ENCODE peak calls at places on chromosome 17, in six cellular contexts. M, D, R, V, N and G are unnamed samples.
A peak's percentile ranks its signal among the peaks of the same experiment; 100 is the strongest.

GRCh38 chr17:31269597-31269996 is 27.4 kb downstream of the OMG start:
- DNase-seq in M (no peak), D (no peak), R (no peak), V (no peak), N (no peak), G (no peak)

GRCh38 chr17:28916302-28916934 is 13.5 kb upstream of the DHRS13 start:
- DNase-seq in M (peak; percentile 42), D (no peak), R (no peak), V (peak; percentile 90), N (no peak), G (no peak)

GRCh38 chr17:39223907-39224777 is 1.6 kb downstream of the STAC2 start:
- DNase-seq in M (no peak), D (no peak), R (no peak), V (no peak), N (no peak), G (no peak)

GRCh38 chr17:69159418-69159817 is 17.7 kb upstream of the ABCA6 start:
- DNase-seq in M (no peak), D (no peak), R (no peak), V (no peak), N (no peak), G (no peak)

GRCh38 chr17:19513897-19514488 is 19.7 kb upstream of the SLC47A1 start:
- DNase-seq in M (peak; percentile 70), D (peak; percentile 59), R (peak; percentile 58), V (peak; percentile 94), N (peak; percentile 55), G (no peak)

GRCh38 chr17:77496401-77496801 is 355.6 kb downstream of the SEC14L1 start:
- DNase-seq in M (no peak), D (no peak), R (no peak), V (peak; percentile 12), N (no peak), G (no peak)

GRCh38 chr17:36592316-36592710 is 634 bp downstream of the DHRS11 start:
- DNase-seq in M (peak; percentile 36), D (no peak), R (no peak), V (peak; percentile 78), N (no peak), G (no peak)

GRCh38 chr17:61393550-61393903 is 6.1 kb upstream of the TBX2 start:
- DNase-seq in M (peak; percentile 29), D (no peak), R (no peak), V (peak; percentile 70), N (no peak), G (no peak)

GRCh38 chr17:81524865-81525159 is 3.4 kb upstream of the FSCN2 start:
- DNase-seq in M (no peak), D (no peak), R (no peak), V (peak; percentile 22), N (no peak), G (no peak)

GRCh38 chr17:16442594-16443389 is 27.4 kb downstream of the TRPV2 start:
- DNase-seq in M (no peak), D (no peak), R (no peak), V (no peak), N (no peak), G (no peak)

GRCh38 chr17:40346061-40346767 is 18.3 kb downstream of the GJD3 start:
- DNase-seq in M (no peak), D (no peak), R (no peak), V (no peak), N (no peak), G (no peak)

GRCh38 chr17:1574697-1575471 is 12.3 kb upstream of the PITPNA start:
- DNase-seq in M (no peak), D (no peak), R (no peak), V (no peak), N (no peak), G (no peak)

GRCh38 chr17:53058031-53058430 is 764.7 kb upstream of the KIF2B start:
- DNase-seq in M (no peak), D (no peak), R (no peak), V (no peak), N (no peak), G (no peak)

GRCh38 chr17:61650749-61651148 is 59.7 kb upstream of the NACA2 start:
- DNase-seq in M (no peak), D (no peak), R (no peak), V (no peak), N (no peak), G (no peak)

GRCh38 chr17:61410555-61411089 is 11.0 kb downstream of the TBX2 start:
- DNase-seq in M (peak; percentile 86), D (no peak), R (peak; percentile 74), V (peak; percentile 94), N (peak; percentile 60), G (no peak)

GRCh38 chr17:7988750-7989178 is 13.7 kb upstream of the GUCY2D start:
- DNase-seq in M (peak; percentile 51), D (peak; percentile 75), R (no peak), V (no peak), N (no peak), G (peak; percentile 49)

GRCh38 chr17:50596191-50597037 is 35.9 kb downstream of the CACNA1G start:
- DNase-seq in M (no peak), D (no peak), R (no peak), V (no peak), N (no peak), G (no peak)

GRCh38 chr17:42833771-42834422 is 700 bp downstream of the PSME3 start:
- DNase-seq in M (no peak), D (no peak), R (no peak), V (no peak), N (no peak), G (no peak)

GRCh38 chr17:31321481-31321880 is at the start of gene EVI2A:
- DNase-seq in M (peak; percentile 70), D (no peak), R (peak; percentile 54), V (peak; percentile 88), N (peak; percentile 62), G (peak; percentile 33)

GRCh38 chr17:75271233-75271954 is 363 bp upstream of the MIF4GD start:
- DNase-seq in M (peak; percentile 91), D (peak; percentile 58), R (peak; percentile 93), V (peak; percentile 97), N (peak; percentile 76), G (peak; percentile 91)

GRCh38 chr17:29597361-29598172 is 4.6 kb downstream of the ANKRD13B start:
- DNase-seq in M (no peak), D (no peak), R (no peak), V (peak; percentile 72), N (no peak), G (no peak)

GRCh38 chr17:68351395-68351794 is 60.1 kb downstream of the ARSG start:
- DNase-seq in M (no peak), D (no peak), R (no peak), V (no peak), N (no peak), G (no peak)

GRCh38 chr17:21017256-21017655 is 25.6 kb downstream of the USP22 start:
- DNase-seq in M (no peak), D (no peak), R (no peak), V (peak; percentile 86), N (no peak), G (no peak)

GRCh38 chr17:75707096-75707720 is 14.1 kb upstream of the ITGB4 start:
- DNase-seq in M (no peak), D (no peak), R (no peak), V (no peak), N (no peak), G (no peak)

GRCh38 chr17:31674717-31675349 is 184.2 kb downstream of the COPRS start:
- DNase-seq in M (no peak), D (no peak), R (no peak), V (peak; percentile 12), N (no peak), G (no peak)

GRCh38 chr17:14303343-14304221 is 2.7 kb downstream of the HS3ST3B1 start:
- DNase-seq in M (no peak), D (no peak), R (no peak), V (no peak), N (no peak), G (no peak)

GRCh38 chr17:76141212-76142043 is at the start of gene FOXJ1:
- DNase-seq in M (peak; percentile 91), D (peak; percentile 84), R (peak; percentile 94), V (peak; percentile 99), N (peak; percentile 85), G (peak; percentile 95)

GRCh38 chr17:7435676-7436555 is 681 bp downstream of the TMEM102 start:
- DNase-seq in M (peak; percentile 68), D (peak; percentile 54), R (peak; percentile 50), V (peak; percentile 82), N (peak; percentile 40), G (no peak)

GRCh38 chr17:67544364-67544763 is 167.3 kb downstream of the PITPNC1 start:
- DNase-seq in M (no peak), D (no peak), R (no peak), V (no peak), N (no peak), G (no peak)

GRCh38 chr17:1484586-1485310 is 7.7 kb downstream of the MYO1C start:
- DNase-seq in M (peak; percentile 51), D (no peak), R (no peak), V (peak; percentile 70), N (no peak), G (no peak)